ENCODE peak calls at places on chromosome 19, in seven cellular contexts. R, K, T, O, A, U and D are unnamed samples.
A peak's percentile ranks its signal among the peaks of the same experiment; 100 is the strongest.

GRCh38 chr19:43464089-43464775 is 1.2 kb downstream of the LYPD3 start:
- DNase-seq in R (peak; percentile 8), K (no peak), T (no peak), O (no peak), A (peak; percentile 63), U (peak; percentile 86), D (no peak)

GRCh38 chr19:39223703-39224279 is 19.7 kb upstream of the SYCN start:
- DNase-seq in R (no peak), K (no peak), T (no peak), O (no peak), A (no peak), U (peak; percentile 14), D (no peak)

GRCh38 chr19:15249912-15250634 is 17.8 kb upstream of the EPHX3 start:
- DNase-seq in R (no peak), K (no peak), T (no peak), O (no peak), A (no peak), U (no peak), D (peak; percentile 81)

GRCh38 chr19:33409906-33410685 is 36.6 kb downstream of the CEBPG start:
- DNase-seq in R (no peak), K (no peak), T (no peak), O (no peak), A (no peak), U (no peak), D (no peak)

GRCh38 chr19:44212865-44213346 is 574 bp downstream of the ZNF227 start:
- DNase-seq in R (no peak), K (no peak), T (peak; percentile 2), O (no peak), A (no peak), U (no peak), D (peak; percentile 3)

GRCh38 chr19:27738569-27739193 is 1474.3 kb downstream of the UQCRFS1 start:
- DNase-seq in R (no peak), K (no peak), T (no peak), O (no peak), A (no peak), U (no peak), D (no peak)

GRCh38 chr19:18253716-18254115 is 20.5 kb downstream of the IQCN start:
- DNase-seq in R (no peak), K (peak; percentile 60), T (no peak), O (no peak), A (no peak), U (peak; percentile 83), D (no peak)

GRCh38 chr19:10766681-10767201 is 48.9 kb downstream of the DNM2 start:
- DNase-seq in R (no peak), K (no peak), T (no peak), O (no peak), A (no peak), U (no peak), D (no peak)

GRCh38 chr19:40907968-40908735 is 26.1 kb upstream of the CYP2A7 start:
- DNase-seq in R (no peak), K (no peak), T (no peak), O (no peak), A (no peak), U (peak; percentile 65), D (no peak)

GRCh38 chr19:7257148-7258041 is 36.8 kb downstream of the INSR start:
- DNase-seq in R (no peak), K (no peak), T (peak; percentile 61), O (peak; percentile 8), A (no peak), U (no peak), D (no peak)

GRCh38 chr19:3970808-3971598 is at the start of gene DAPK3:
- DNase-seq in R (peak; percentile 97), K (peak; percentile 95), T (peak; percentile 95), O (peak; percentile 96), A (peak; percentile 81), U (peak; percentile 97), D (peak; percentile 93)

GRCh38 chr19:56504581-56504980 is 3.1 kb upstream of the ZNF471 start:
- DNase-seq in R (no peak), K (no peak), T (no peak), O (no peak), A (no peak), U (no peak), D (no peak)

GRCh38 chr19:45098521-45099464 is 5.8 kb downstream of the PPP1R37 start:
- DNase-seq in R (no peak), K (no peak), T (no peak), O (peak; percentile 24), A (no peak), U (no peak), D (no peak)

GRCh38 chr19:14142262-14143190 is 6.1 kb upstream of the ASF1B start:
- DNase-seq in R (no peak), K (no peak), T (no peak), O (no peak), A (no peak), U (no peak), D (no peak)

GRCh38 chr19:38213911-38214625 is 10.0 kb downstream of the DPF1 start:
- DNase-seq in R (no peak), K (no peak), T (peak; percentile 21), O (no peak), A (no peak), U (no peak), D (no peak)

GRCh38 chr19:2444251-2445002 is 12.3 kb downstream of the LMNB2 start:
- DNase-seq in R (no peak), K (no peak), T (no peak), O (no peak), A (no peak), U (no peak), D (no peak)

GRCh38 chr19:18425515-18426415 is 6.6 kb downstream of the SSBP4 start:
- DNase-seq in R (no peak), K (no peak), T (no peak), O (no peak), A (no peak), U (peak; percentile 52), D (no peak)

GRCh38 chr19:23795462-23795861 is 36.8 kb upstream of the ZNF681 start:
- DNase-seq in R (no peak), K (peak; percentile 66), T (no peak), O (no peak), A (no peak), U (no peak), D (no peak)